ENCODE peak calls at places on chromosomes 11 and 22, in four cellular contexts. One of them, this sample, is unnamed.

GRCh38 chr11:103773059-103773458 is 263.4 kb upstream of the DDI1 start:
- DNase-seq in colonic mucosa: no peak
- DNase-seq in GF-D8: no peak
- DNase-seq in cardiac fibroblast: peak
- DNase-seq in this sample: no peak

GRCh38 chr22:50673231-50674126 is 856 bp downstream of the SHANK3 start:
- DNase-seq in cardiac fibroblast: no peak
- DNase-seq in GF-D8: no peak
- DNase-seq in colonic mucosa: no peak
- DNase-seq in this sample: no peak

GRCh38 chr22:35349704-35350538 is 31.0 kb upstream of the HMOX1 start:
- DNase-seq in cardiac fibroblast: no peak
- DNase-seq in colonic mucosa: no peak
- DNase-seq in GF-D8: no peak
- DNase-seq in this sample: no peak

GRCh38 chr11:77036398-77036797 is 2.2 kb downstream of the B3GNT6 start:
- DNase-seq in cardiac fibroblast: no peak
- DNase-seq in colonic mucosa: peak
- DNase-seq in GF-D8: no peak
- DNase-seq in this sample: no peak

GRCh38 chr11:9530020-9530628 is 43.3 kb upstream of the WEE1 start:
- DNase-seq in GF-D8: no peak
- DNase-seq in cardiac fibroblast: no peak
- DNase-seq in colonic mucosa: no peak
- DNase-seq in this sample: no peak

GRCh38 chr11:122984186-122985011 is 2.8 kb upstream of the BSX start:
- DNase-seq in GF-D8: no peak
- DNase-seq in cardiac fibroblast: peak
- DNase-seq in colonic mucosa: no peak
- DNase-seq in this sample: peak

GRCh38 chr11:1090600-1091331 is 16.1 kb downstream of the MUC2 start:
- DNase-seq in colonic mucosa: no peak
- DNase-seq in GF-D8: no peak
- DNase-seq in cardiac fibroblast: no peak
- DNase-seq in this sample: no peak

GRCh38 chr11:132054822-132055221 is 684.4 kb downstream of the NTM start:
- DNase-seq in cardiac fibroblast: peak
- DNase-seq in GF-D8: no peak
- DNase-seq in colonic mucosa: no peak
- DNase-seq in this sample: no peak

GRCh38 chr11:8604078-8604723 is 10.2 kb upstream of the STK33 start:
- DNase-seq in cardiac fibroblast: peak
- DNase-seq in colonic mucosa: peak
- DNase-seq in GF-D8: no peak
- DNase-seq in this sample: peak

GRCh38 chr11:48900131-48900800 is 83.4 kb downstream of the TRIM51G start:
- DNase-seq in GF-D8: no peak
- DNase-seq in cardiac fibroblast: no peak
- DNase-seq in colonic mucosa: no peak
- DNase-seq in this sample: no peak

GRCh38 chr22:47195156-47195675 is 432.8 kb downstream of the TBC1D22A start:
- DNase-seq in cardiac fibroblast: no peak
- DNase-seq in GF-D8: no peak
- DNase-seq in colonic mucosa: peak
- DNase-seq in this sample: no peak